ENCODE peak calls at places on chromosomes 3 and 15, in five cellular contexts. H is psoas muscle, B is cardiac muscle cell, J is fibroblast of lung, G is upper lobe of right lung. E is an unnamed sample.

GRCh38 chr3:128603811-128604447 is 46.7 kb downstream of the RPN1 start:
- DNase-seq in B (no peak), G (no peak), H (no peak), J (no peak), E (no peak)

GRCh38 chr3:126158016-126158911 is 22.1 kb downstream of the ALDH1L1 start:
- DNase-seq in G (no peak), B (no peak), H (peak; percentile 44), J (no peak), E (no peak)

GRCh38 chr3:167736264-167736787 is 805 bp downstream of the SERPINI1 start:
- DNase-seq in B (no peak), J (no peak), H (no peak), G (no peak), E (no peak)

GRCh38 chr3:133384331-133385027 is 15.4 kb upstream of the BFSP2 start:
- DNase-seq in B (peak; percentile 77), G (peak; percentile 82), H (peak; percentile 81), J (peak; percentile 46), E (peak; percentile 95)

GRCh38 chr3:56144792-56145191 is 323.5 kb downstream of the ERC2 start:
- DNase-seq in B (peak; percentile 63), J (no peak), G (no peak), H (no peak), E (no peak)

GRCh38 chr3:152574461-152575079 is 260.4 kb upstream of the P2RY1 start:
- DNase-seq in G (no peak), H (peak; percentile 75), J (peak; percentile 45), B (peak; percentile 84), E (peak; percentile 52)

GRCh38 chr3:11146771-11147363 is 7.4 kb upstream of the HRH1 start:
- DNase-seq in H (no peak), G (no peak), J (no peak), B (no peak), E (no peak)

GRCh38 chr3:69012111-69012835 is 1.2 kb downstream of the EOGT start:
- DNase-seq in G (peak; percentile 74), H (peak; percentile 69), B (peak; percentile 49), J (peak; percentile 53), E (peak; percentile 27)

GRCh38 chr3:15610083-15610482 is 8.5 kb downstream of the BTD start:
- DNase-seq in J (peak; percentile 64), B (peak; percentile 91), H (peak; percentile 90), G (peak; percentile 73), E (no peak)

GRCh38 chr15:99965376-99965775 is 232.1 kb upstream of the LYSMD4 start:
- DNase-seq in B (no peak), J (no peak), H (peak; percentile 8), G (peak; percentile 16), E (no peak)

GRCh38 chr3:31170932-31171670 is 276.6 kb upstream of the GADL1 start:
- DNase-seq in G (no peak), J (peak; percentile 100), H (no peak), B (peak; percentile 97), E (no peak)

GRCh38 chr3:101803152-101803782 is 24.3 kb downstream of the NXPE3 start:
- DNase-seq in J (peak; percentile 56), H (no peak), G (no peak), B (peak; percentile 87), E (peak; percentile 52)

GRCh38 chr15:100330629-100331215 is 11.1 kb downstream of the ADAMTS17 start:
- DNase-seq in J (no peak), H (no peak), G (no peak), B (no peak), E (no peak)

GRCh38 chr3:44832965-44833364 is 28.7 kb upstream of the TMEM42 start:
- DNase-seq in B (no peak), J (no peak), G (no peak), H (no peak), E (no peak)

GRCh38 chr15:41544650-41545015 is 576 bp upstream of the RPAP1 start:
- DNase-seq in G (peak; percentile 91), B (peak; percentile 20), H (peak; percentile 75), J (no peak), E (no peak)

GRCh38 chr15:29141206-29141907 is 128.3 kb downstream of the NSMCE3 start:
- DNase-seq in H (peak; percentile 32), B (no peak), J (peak; percentile 37), G (no peak), E (no peak)

GRCh38 chr3:13200951-13201350 is 127.7 kb upstream of the IQSEC1 start:
- DNase-seq in G (no peak), B (peak; percentile 6), J (no peak), H (peak; percentile 22), E (peak; percentile 21)

GRCh38 chr3:52055537-52056351 is 627 bp downstream of the DUSP7 start:
- DNase-seq in H (peak; percentile 79), G (peak; percentile 82), J (peak; percentile 57), B (peak; percentile 59), E (peak; percentile 61)

GRCh38 chr3:459376-459710 is 262.8 kb downstream of the CHL1 start:
- DNase-seq in G (no peak), J (no peak), B (no peak), H (no peak), E (no peak)

GRCh38 chr3:132283440-132283839 is 33.8 kb upstream of the ACP3 start:
- DNase-seq in G (no peak), J (peak; percentile 15), B (peak; percentile 91), H (no peak), E (no peak)

GRCh38 chr15:31401282-31401681 is 74.6 kb downstream of the KLF13 start:
- DNase-seq in B (no peak), H (no peak), G (no peak), J (no peak), E (no peak)

GRCh38 chr3:1703169-1703568 is 395.5 kb upstream of the CNTN4 start:
- DNase-seq in H (no peak), J (no peak), B (no peak), G (no peak), E (no peak)

GRCh38 chr3:71029770-71030169 is 553.8 kb downstream of the FOXP1 start:
- DNase-seq in H (no peak), J (no peak), G (no peak), B (no peak), E (no peak)
- H3K4me1 ChIP-seq in H (peaks cover 12% of the 10 kb centered on the region), J (no peaks in the 10 kb centered on the region), G (peaks cover 36% of the 10 kb centered on the region), B (no peaks in the 10 kb centered on the region), E (no peaks in the 10 kb centered on the region)

DNA sequence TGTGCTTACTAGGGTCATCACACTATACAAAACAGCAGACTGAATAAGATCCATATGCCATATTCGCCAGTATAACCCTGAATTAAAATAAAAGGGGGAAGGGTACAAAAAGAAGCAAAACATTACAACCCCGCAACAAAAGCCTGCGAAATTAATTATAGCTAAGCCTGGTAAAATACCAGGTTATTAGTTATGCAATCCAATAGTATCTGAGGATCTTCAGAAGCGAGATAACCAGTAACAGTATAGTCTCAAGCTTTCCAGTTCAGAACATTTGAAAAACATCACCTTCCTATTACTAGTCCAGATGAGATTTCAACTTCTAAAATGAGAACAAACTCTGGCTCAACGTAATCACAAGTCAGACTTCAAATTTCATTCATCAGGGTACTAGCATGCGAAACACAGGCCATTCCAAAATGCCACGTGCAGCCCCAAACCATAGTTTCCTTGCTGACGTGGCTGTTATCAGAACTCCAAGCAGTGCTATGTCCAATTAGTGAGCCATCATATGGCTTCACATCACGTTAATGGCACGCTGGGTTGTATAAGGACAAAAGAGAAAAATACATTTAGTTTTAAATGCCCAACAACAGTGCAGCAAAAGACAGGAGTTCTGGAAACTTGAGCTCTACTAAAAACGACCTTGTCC is 1.1 kb downstream of the SSR3 start:
- DNase-seq in B (peak; percentile 79), G (no peak), J (peak; percentile 88), H (no peak), E (no peak)
- H3K4me1 ChIP-seq in B (peaks cover 48% of the 10 kb centered on the region), G (peaks cover 32% of the 10 kb centered on the region), J (peaks cover 5% of the 10 kb centered on the region), H (peaks cover 41% of the 10 kb centered on the region), E (peaks cover 16% of the 10 kb centered on the region)

DNA sequence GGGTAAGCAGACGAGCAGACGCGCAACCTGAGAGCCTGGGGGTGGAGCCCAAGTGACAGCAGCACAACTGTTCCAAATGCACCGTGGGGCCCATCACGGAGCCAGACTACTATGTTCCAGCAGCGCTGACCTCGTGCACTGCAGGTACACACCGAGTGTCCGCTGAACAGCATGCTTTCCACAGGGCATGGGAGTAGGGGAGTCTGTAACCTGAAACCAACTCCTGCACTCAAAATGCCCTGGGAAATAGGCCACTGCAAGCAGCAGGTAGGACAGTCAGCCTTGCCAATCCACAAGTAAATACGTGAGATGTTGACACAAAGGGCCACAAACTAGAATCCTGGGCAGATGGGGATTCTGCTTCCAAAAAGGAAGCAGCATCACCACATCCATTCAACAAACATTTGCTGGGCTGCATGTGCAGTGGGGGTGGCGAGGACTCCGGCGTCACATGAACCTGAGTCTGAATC is 73.9 kb downstream of the TBC1D2B start:
- DNase-seq in G (peak; percentile 64), B (no peak), J (no peak), H (peak; percentile 77), E (no peak)
- H3K4me1 ChIP-seq in G (peaks cover 52% of the 10 kb centered on the region), B (no peaks in the 10 kb centered on the region), J (peaks cover 21% of the 10 kb centered on the region), H (peaks cover 56% of the 10 kb centered on the region), E (peaks cover 24% of the 10 kb centered on the region)

DNA sequence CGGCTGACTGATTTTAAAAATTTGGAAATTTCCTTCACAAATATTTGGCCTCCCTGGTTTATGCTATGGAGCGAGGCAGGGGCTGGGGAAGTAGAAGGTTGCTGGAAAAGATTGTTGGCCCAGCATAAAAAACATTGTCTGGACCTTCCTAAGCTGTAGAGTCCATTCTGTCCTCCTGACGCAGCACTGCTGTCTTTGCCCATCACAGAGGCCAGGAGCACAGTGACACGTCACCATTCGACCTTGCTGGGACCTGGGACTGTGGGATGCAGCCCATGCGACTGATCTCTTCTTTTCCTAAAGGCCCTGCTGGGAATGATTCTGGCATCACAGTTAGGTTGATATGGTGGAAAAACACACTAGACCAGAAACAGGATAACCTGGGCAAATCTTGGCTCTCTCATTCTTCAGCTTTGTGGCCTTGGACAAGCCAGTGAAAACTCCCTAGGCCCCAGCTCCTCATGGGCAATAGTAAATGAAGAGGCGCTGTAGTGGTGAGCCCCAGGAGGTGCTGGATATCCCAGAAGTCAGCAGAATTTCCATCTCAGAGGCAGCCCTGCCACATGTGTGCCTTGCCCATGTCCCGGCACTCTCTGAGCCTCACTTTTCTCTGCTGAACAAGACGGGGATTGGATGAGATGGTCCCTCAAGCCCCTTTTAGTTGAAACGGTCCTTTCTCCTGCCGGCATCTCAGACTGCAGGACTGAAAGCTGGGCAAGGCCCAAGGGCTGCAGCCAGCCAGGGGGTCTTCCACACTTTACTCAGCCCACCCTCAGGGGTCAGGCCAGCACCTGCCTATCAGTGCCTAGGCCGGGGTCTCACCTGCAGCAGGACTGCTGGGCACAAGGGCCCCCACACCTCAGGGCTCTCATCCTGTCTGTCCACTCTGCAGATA is 69.6 kb downstream of the SENP2 start:
- DNase-seq in J (no peak), B (no peak), G (no peak), H (no peak), E (no peak)
- H3K4me1 ChIP-seq in J (peaks cover 38% of the 10 kb centered on the region), B (no peaks in the 10 kb centered on the region), G (peaks cover 29% of the 10 kb centered on the region), H (peaks cover 5% of the 10 kb centered on the region), E (no peaks in the 10 kb centered on the region)

E was measured in BE2C.